ENCODE peak calls at places on chromosomes 4 and X, in six cellular contexts. One of them, this sample, is unnamed.

GRCh38 chr4:17544831-17545234 is 29.9 kb downstream of the CLRN2 start:
- DNase-seq in adrenal gland: no peak
- DNase-seq in transverse colon: peak; percentile 9
- DNase-seq in tibial nerve: no peak
- DNase-seq in uterus: no peak
- DNase-seq in Peyer's patch: no peak
- DNase-seq in this sample: no peak

GRCh38 chr4:140020457-140021361 is 133.3 kb downstream of the MAML3 start:
- DNase-seq in adrenal gland: no peak
- DNase-seq in transverse colon: no peak
- DNase-seq in tibial nerve: no peak
- DNase-seq in uterus: no peak
- DNase-seq in Peyer's patch: no peak
- DNase-seq in this sample: no peak

GRCh38 chr4:185143596-185143969 is 517 bp downstream of the SLC25A4 start:
- DNase-seq in adrenal gland: peak; percentile 60
- DNase-seq in transverse colon: peak; percentile 58
- DNase-seq in tibial nerve: no peak
- DNase-seq in uterus: peak; percentile 41
- DNase-seq in Peyer's patch: no peak
- DNase-seq in this sample: no peak

GRCh38 chr4:38034986-38035882 is 75.0 kb downstream of the PTTG2 start:
- DNase-seq in adrenal gland: peak; percentile 42
- DNase-seq in transverse colon: no peak
- DNase-seq in tibial nerve: peak; percentile 70
- DNase-seq in uterus: no peak
- DNase-seq in Peyer's patch: no peak
- DNase-seq in this sample: peak; percentile 29

GRCh38 chr4:140374130-140374477 is 658 bp downstream of the SCOC start:
- DNase-seq in adrenal gland: no peak
- DNase-seq in transverse colon: no peak
- DNase-seq in tibial nerve: no peak
- DNase-seq in uterus: no peak
- DNase-seq in Peyer's patch: no peak
- DNase-seq in this sample: no peak

GRCh38 chr4:2006367-2006766 is 2.4 kb downstream of the NELFA start:
- DNase-seq in adrenal gland: no peak
- DNase-seq in transverse colon: no peak
- DNase-seq in tibial nerve: no peak
- DNase-seq in uterus: no peak
- DNase-seq in Peyer's patch: no peak
- DNase-seq in this sample: no peak

GRCh38 chr4:87228561-87228860 is 8.1 kb upstream of the KLHL8 start:
- DNase-seq in adrenal gland: no peak
- DNase-seq in transverse colon: peak; percentile 17
- DNase-seq in tibial nerve: no peak
- DNase-seq in uterus: no peak
- DNase-seq in Peyer's patch: no peak
- DNase-seq in this sample: no peak

GRCh38 chrX:136600059-136600458 is 47.9 kb upstream of the CD40LG start:
- DNase-seq in adrenal gland: no peak
- DNase-seq in transverse colon: no peak
- DNase-seq in tibial nerve: no peak
- DNase-seq in uterus: no peak
- DNase-seq in Peyer's patch: no peak
- DNase-seq in this sample: no peak

GRCh38 chrX:151776113-151776790 is 41.7 kb downstream of the CNGA2 start:
- DNase-seq in adrenal gland: no peak
- DNase-seq in transverse colon: no peak
- DNase-seq in tibial nerve: peak; percentile 13
- DNase-seq in uterus: no peak
- DNase-seq in Peyer's patch: no peak
- DNase-seq in this sample: no peak

GRCh38 chr4:124712417-124713212 is at the start of gene ANKRD50:
- DNase-seq in adrenal gland: peak; percentile 92
- DNase-seq in transverse colon: peak; percentile 86
- DNase-seq in tibial nerve: peak; percentile 79
- DNase-seq in uterus: peak; percentile 91
- DNase-seq in Peyer's patch: peak; percentile 89
- DNase-seq in this sample: peak; percentile 56
- TF ChIP-seq POLR2A in adrenal gland: peak; percentile 77
- TF ChIP-seq POLR2A in transverse colon: peak; percentile 64
- TF ChIP-seq POLR2A in tibial nerve: peak; percentile 85
- TF ChIP-seq POLR2A in uterus: peak; percentile 75
- TF ChIP-seq POLR2A in Peyer's patch: peak; percentile 41
- TF ChIP-seq POLR2A in this sample: no peak

GRCh38 chrX:154396948-154397887 is 959 bp upstream of the RPL10 start:
- DNase-seq in adrenal gland: no peak
- DNase-seq in transverse colon: peak; percentile 83
- DNase-seq in tibial nerve: peak; percentile 52
- DNase-seq in uterus: peak; percentile 80
- DNase-seq in Peyer's patch: peak; percentile 84
- DNase-seq in this sample: peak; percentile 47
- TF ChIP-seq POLR2A in adrenal gland: no peak
- TF ChIP-seq POLR2A in transverse colon: no peak
- TF ChIP-seq POLR2A in tibial nerve: peak; percentile 41
- TF ChIP-seq POLR2A in uterus: peak; percentile 13
- TF ChIP-seq POLR2A in Peyer's patch: no peak
- TF ChIP-seq POLR2A in this sample: no peak

DNA sequence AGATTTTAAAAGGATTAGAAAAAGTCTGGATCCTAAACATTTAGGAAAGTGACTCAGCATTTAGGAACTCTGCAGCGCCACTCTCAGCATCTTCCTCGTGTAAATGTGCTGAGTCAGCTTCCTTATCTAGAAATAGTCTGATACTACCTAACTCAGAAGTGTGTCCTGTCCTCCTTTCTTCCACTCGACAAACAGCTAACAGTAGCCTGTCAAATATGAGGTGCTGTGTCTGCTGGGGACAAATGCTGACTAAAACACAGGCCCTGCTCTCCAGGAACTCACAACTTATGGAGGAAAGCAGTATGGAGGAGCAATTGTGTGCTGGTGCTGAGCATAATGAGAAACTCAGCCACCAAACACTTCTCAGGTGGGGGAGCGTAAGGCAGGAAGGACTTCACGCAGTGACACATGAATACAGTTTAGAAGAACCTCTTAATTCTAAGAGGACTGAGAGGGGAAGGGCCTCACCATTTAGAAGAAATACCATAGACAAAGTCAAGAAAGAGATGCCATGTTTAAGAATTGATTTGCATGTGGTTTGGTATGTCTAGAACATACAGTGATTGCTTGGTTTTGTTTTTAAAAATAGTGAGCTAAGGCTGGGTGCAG is 125.3 kb downstream of the SOWAHB start:
- DNase-seq in adrenal gland: no peak
- DNase-seq in transverse colon: no peak
- DNase-seq in tibial nerve: no peak
- DNase-seq in uterus: no peak
- DNase-seq in Peyer's patch: no peak
- DNase-seq in this sample: no peak
- TF ChIP-seq POLR2A in adrenal gland: no peak
- TF ChIP-seq POLR2A in transverse colon: no peak
- TF ChIP-seq POLR2A in tibial nerve: no peak
- TF ChIP-seq POLR2A in uterus: no peak
- TF ChIP-seq POLR2A in Peyer's patch: no peak
- TF ChIP-seq POLR2A in this sample: no peak

DNA sequence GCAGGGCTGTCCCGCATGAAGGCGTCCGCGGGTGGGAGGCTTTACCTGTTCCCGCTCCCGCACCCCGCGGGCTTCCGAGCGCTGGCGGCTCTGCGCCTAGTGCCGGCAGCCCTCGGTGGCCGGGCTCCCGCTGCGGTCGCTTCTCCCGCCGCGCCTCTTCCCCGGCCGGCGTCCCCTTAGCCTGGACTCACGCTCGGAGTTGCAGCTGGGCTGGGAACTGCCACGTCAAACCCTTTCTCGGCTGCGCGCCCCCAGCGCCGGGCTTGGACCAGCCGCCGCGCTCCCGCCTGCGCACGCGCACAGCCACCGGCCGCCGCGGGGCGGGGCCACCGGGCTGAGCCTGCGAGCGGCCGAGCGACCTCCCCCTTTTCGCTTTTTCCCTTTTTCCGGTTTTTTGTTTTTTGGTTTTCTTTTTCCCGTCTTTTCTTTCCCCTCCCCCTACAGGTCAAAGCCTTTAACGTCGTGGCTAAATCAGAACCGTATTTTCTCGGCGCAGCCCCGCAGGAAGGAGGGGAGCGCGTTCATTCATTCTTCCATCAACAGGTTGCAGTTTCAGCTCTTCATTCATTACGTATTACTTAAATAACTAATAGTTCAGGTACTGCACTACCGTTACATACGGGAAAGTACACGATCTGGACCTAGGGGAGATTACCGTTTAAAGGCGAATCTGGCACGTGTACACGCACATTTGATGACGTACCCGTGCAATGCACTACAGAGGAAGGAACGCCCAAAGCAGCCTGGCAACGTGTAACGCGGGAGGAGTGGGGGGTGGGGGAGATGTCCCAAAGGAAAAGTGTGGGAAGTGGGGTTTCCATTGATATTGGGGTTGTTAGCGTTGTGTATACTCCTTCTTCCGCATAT is at the start of gene SEC24D:
- DNase-seq in adrenal gland: peak; percentile 92
- DNase-seq in transverse colon: peak; percentile 90
- DNase-seq in tibial nerve: peak; percentile 75
- DNase-seq in uterus: peak; percentile 92
- DNase-seq in Peyer's patch: peak; percentile 91
- DNase-seq in this sample: peak; percentile 89
- TF ChIP-seq POLR2A in adrenal gland: peak; percentile 85
- TF ChIP-seq POLR2A in transverse colon: peak; percentile 75
- TF ChIP-seq POLR2A in tibial nerve: peak; percentile 71
- TF ChIP-seq POLR2A in uterus: peak; percentile 89
- TF ChIP-seq POLR2A in Peyer's patch: peak; percentile 82
- TF ChIP-seq POLR2A in this sample: peak; percentile 30

GRCh38 chr4:121950680-121951569 is 935 bp downstream of the TRPC3 start:
- DNase-seq in adrenal gland: no peak
- DNase-seq in transverse colon: peak; percentile 27
- DNase-seq in tibial nerve: peak; percentile 16
- DNase-seq in uterus: peak; percentile 40
- DNase-seq in Peyer's patch: peak; percentile 54
- DNase-seq in this sample: peak; percentile 32
- TF ChIP-seq POLR2A in adrenal gland: no peak
- TF ChIP-seq POLR2A in transverse colon: no peak
- TF ChIP-seq POLR2A in tibial nerve: no peak
- TF ChIP-seq POLR2A in uterus: no peak
- TF ChIP-seq POLR2A in Peyer's patch: no peak
- TF ChIP-seq POLR2A in this sample: no peak